ENCODE peak calls at places on chromosomes 6 and 20, in ten cellular contexts. I is activated T-cell treated with anti-CD3 and anti-CD28 coated beads, Interleukin-2, amount 50 U/mL, for 72 hours; T is stimulated activated CD4-positive, alpha-beta T cell treated with anti-CD3 and anti-CD28 coated beads, Interleukin-12 subunit alpha, Interleukin-12 subunit beta, amount 100 ng/mL, for 4 hours; E is AG20443; J is NCI-H774; B is endodermal cell; X is hepatic stellate cell; P is tibial artery; S is A549; Y is activated naive CD8-positive, alpha-beta T cell treated with anti-CD3 and anti-CD28 coated beads, Interleukin-2, amount 50 U/mL, for 24 hours. C is an unnamed sample.

GRCh38 chr20:11451793-11452291 is 465.9 kb upstream of the BTBD3 start:
- DNase-seq in I (no peak), T (no peak), E (no peak), J (no peak), B (peak; percentile 62), X (no peak), P (no peak), S (no peak), Y (no peak), C (no peak)

GRCh38 chr20:38113401-38114325 is 51.4 kb downstream of the TGM2 start:
- DNase-seq in I (no peak), T (no peak), E (no peak), J (no peak), B (peak; percentile 92), X (no peak), P (no peak), S (no peak), Y (no peak), C (peak; percentile 49)

GRCh38 chr6:1606533-1607235 is 3.0 kb upstream of the FOXC1 start:
- DNase-seq in I (no peak), T (no peak), E (no peak), J (no peak), B (peak; percentile 95), X (no peak), P (peak; percentile 58), S (no peak), Y (no peak), C (peak; percentile 29)

GRCh38 chr6:140849441-140849840 is 1283.3 kb upstream of the GJE1 start:
- DNase-seq in I (no peak), T (no peak), E (no peak), J (no peak), B (no peak), X (no peak), P (no peak), S (no peak), Y (no peak), C (no peak)

GRCh38 chr6:10375391-10375969 is 39.4 kb downstream of the TFAP2A start:
- DNase-seq in I (no peak), T (no peak), E (peak; percentile 47), J (no peak), B (no peak), X (no peak), P (no peak), S (no peak), Y (no peak), C (no peak)

GRCh38 chr6:44655368-44656342 is 268.1 kb downstream of the CDC5L start:
- DNase-seq in I (peak; percentile 77), T (peak; percentile 77), E (peak; percentile 79), J (peak; percentile 23), B (peak; percentile 99), X (peak; percentile 66), P (peak; percentile 94), S (peak; percentile 25), Y (peak; percentile 85), C (peak; percentile 92)

GRCh38 chr6:82711105-82711829 is 347.6 kb downstream of the TPBG start:
- DNase-seq in I (no peak), T (no peak), E (peak; percentile 52), J (no peak), B (no peak), X (no peak), P (no peak), S (no peak), Y (no peak), C (no peak)

GRCh38 chr6:142378138-142378875 is 76.5 kb downstream of the ADGRG6 start:
- DNase-seq in I (no peak), T (no peak), E (peak; percentile 44), J (no peak), B (no peak), X (no peak), P (no peak), S (no peak), Y (no peak), C (peak; percentile 15)

GRCh38 chr6:87840324-87840723 is 138.3 kb upstream of the AKIRIN2 start:
- DNase-seq in I (no peak), T (no peak), E (no peak), J (no peak), B (no peak), X (no peak), P (no peak), S (no peak), Y (no peak), C (no peak)

GRCh38 chr6:12595161-12595792 is 121.3 kb upstream of the PHACTR1 start:
- DNase-seq in I (no peak), T (no peak), E (peak; percentile 49), J (no peak), B (no peak), X (no peak), P (peak; percentile 28), S (no peak), Y (no peak), C (no peak)

GRCh38 chr6:112030206-112030932 is 23.5 kb upstream of the CCN6 start:
- DNase-seq in I (no peak), T (no peak), E (no peak), J (peak; percentile 26), B (no peak), X (no peak), P (no peak), S (no peak), Y (no peak), C (no peak)

GRCh38 chr6:73143551-73143950 is 81.7 kb downstream of the KHDC1L start:
- DNase-seq in I (no peak), T (no peak), E (no peak), J (no peak), B (no peak), X (no peak), P (no peak), S (no peak), Y (no peak), C (no peak)

GRCh38 chr6:148179786-148180185 is 162.9 kb upstream of the SASH1 start:
- DNase-seq in I (no peak), T (no peak), E (peak; percentile 49), J (peak; percentile 43), B (peak; percentile 70), X (peak; percentile 38), P (no peak), S (peak; percentile 18), Y (no peak), C (peak; percentile 55)

GRCh38 chr6:106385530-106385929 is 25.0 kb downstream of the CRYBG1 start:
- DNase-seq in I (no peak), T (no peak), E (no peak), J (no peak), B (no peak), X (no peak), P (no peak), S (no peak), Y (no peak), C (no peak)

GRCh38 chr20:21235713-21236445 is 67.3 kb upstream of the XRN2 start:
- DNase-seq in I (peak; percentile 68), T (peak; percentile 57), E (peak; percentile 62), J (peak; percentile 68), B (peak; percentile 86), X (peak; percentile 34), P (peak; percentile 33), S (peak; percentile 50), Y (peak; percentile 77), C (peak; percentile 72)